ENCODE peak calls at places on chromosome 12, in seven cellular contexts. D, G, L, I, X, U and R are unnamed samples.

GRCh38 chr12:131195796-131196195 is 242.1 kb downstream of the ADGRD1 start:
- DNase-seq in D (no peak), G (no peak), L (no peak), I (no peak), X (no peak), U (no peak), R (no peak)

GRCh38 chr12:77323778-77324415 is 258.5 kb upstream of the E2F7 start:
- DNase-seq in D (no peak), G (no peak), L (no peak), I (no peak), X (peak; percentile 11), U (no peak), R (no peak)

GRCh38 chr12:53381739-53382630 is 2.0 kb downstream of the SP1 start:
- DNase-seq in D (no peak), G (no peak), L (peak; percentile 59), I (no peak), X (peak; percentile 31), U (peak; percentile 83), R (peak; percentile 56)

GRCh38 chr12:67068204-67068731 is 200.9 kb upstream of the CAND1 start:
- DNase-seq in D (no peak), G (no peak), L (peak; percentile 3), I (peak; percentile 39), X (no peak), U (no peak), R (no peak)

GRCh38 chr12:130281157-130281799 is 56.4 kb upstream of the PIWIL1 start:
- DNase-seq in D (no peak), G (no peak), L (peak; percentile 14), I (no peak), X (no peak), U (no peak), R (no peak)

GRCh38 chr12:106113042-106113441 is 25.7 kb downstream of the NUAK1 start:
- DNase-seq in D (no peak), G (no peak), L (no peak), I (no peak), X (no peak), U (no peak), R (no peak)

GRCh38 chr12:62772556-62772955 is 162.4 kb downstream of the PPM1H start:
- DNase-seq in D (no peak), G (no peak), L (no peak), I (no peak), X (no peak), U (no peak), R (no peak)

GRCh38 chr12:106999444-106999843 is 12.5 kb upstream of the MTERF2 start:
- DNase-seq in D (no peak), G (no peak), L (no peak), I (no peak), X (peak; percentile 77), U (no peak), R (no peak)

GRCh38 chr12:49866859-49867579 is 24.1 kb upstream of the BCDIN3D start:
- DNase-seq in D (no peak), G (peak; percentile 45), L (peak; percentile 67), I (peak; percentile 88), X (peak; percentile 87), U (peak; percentile 88), R (peak; percentile 43)

GRCh38 chr12:1744932-1745331 is 54.1 kb downstream of the ADIPOR2 start:
- DNase-seq in D (no peak), G (no peak), L (no peak), I (no peak), X (no peak), U (no peak), R (peak; percentile 94)

GRCh38 chr12:110689002-110689600 is at the start of gene HVCN1:
- DNase-seq in D (no peak), G (no peak), L (peak; percentile 22), I (no peak), X (no peak), U (peak; percentile 85), R (no peak)

GRCh38 chr12:107221909-107222308 is 128.6 kb upstream of the CRY1 start:
- DNase-seq in D (no peak), G (no peak), L (no peak), I (no peak), X (no peak), U (no peak), R (no peak)

GRCh38 chr12:119994892-119995658 is 6.0 kb downstream of the BICDL1 start:
- DNase-seq in D (no peak), G (no peak), L (no peak), I (no peak), X (no peak), U (no peak), R (no peak)

GRCh38 chr12:15979096-15980091 is 68.3 kb downstream of the DERA start:
- DNase-seq in D (peak; percentile 89), G (no peak), L (no peak), I (no peak), X (no peak), U (no peak), R (peak; percentile 38)

GRCh38 chr12:55700255-55701018 is 7.3 kb downstream of the ITGA7 start:
- DNase-seq in D (no peak), G (no peak), L (no peak), I (no peak), X (no peak), U (peak; percentile 76), R (no peak)